ENCODE peak calls at places on chromosomes 7 and 10, in four cellular contexts. Q is frontal cortex, P is fibroblast of lung, W is HS-5. N is an unnamed sample.

GRCh38 chr7:101243786-101244384 is 996 bp downstream of the FIS1 start:
- DNase-seq in Q (no peak), P (peak; percentile 39), W (no peak), N (no peak)

GRCh38 chr7:123789817-123790216 is 41.0 kb upstream of the WASL start:
- DNase-seq in Q (no peak), W (no peak), P (no peak), N (no peak)

GRCh38 chr10:15842493-15843169 is 17.7 kb downstream of the MINDY3 start:
- DNase-seq in P (no peak), Q (no peak), W (no peak), N (no peak)

GRCh38 chr7:113797420-113797995 is 121.3 kb downstream of the PPP1R3A start:
- DNase-seq in P (peak; percentile 25), Q (no peak), W (no peak), N (no peak)

GRCh38 chr7:30476401-30477145 is 2.0 kb downstream of the NOD1 start:
- DNase-seq in W (no peak), P (no peak), Q (no peak), N (no peak)

GRCh38 chr10:70584941-70585544 is 17.5 kb downstream of the PRF1 start:
- DNase-seq in W (no peak), P (peak; percentile 33), Q (no peak), N (no peak)

GRCh38 chr7:1748774-1749173 is 78.7 kb downstream of the ELFN1 start:
- DNase-seq in Q (no peak), W (no peak), P (no peak), N (no peak)

GRCh38 chr10:5284311-5285057 is 80.3 kb upstream of the UCN3 start:
- DNase-seq in P (peak; percentile 56), W (no peak), Q (no peak), N (no peak)

GRCh38 chr7:92057375-92057774 is 76.9 kb downstream of the CYP51A1 start:
- DNase-seq in P (no peak), Q (no peak), W (no peak), N (peak; percentile 47)